ENCODE peak calls at places on chromosomes 7 and 10, in six cellular contexts. L is NCI-H2029; E is activated CD4-positive, alpha-beta T cell treated with anti-CD3 and anti-CD28 coated beads for 36 hours; Y is stimulated activated CD4-positive, alpha-beta T cell treated with anti-CD3 and anti-CD28 coated beads, Interleukin-4, amount 100 ng/mL, for 4 hours; C is NCI-H1092 treated with DMSO at 0.1 percent for 48 hours; P is stimulated activated CD8-positive, alpha-beta memory T cell treated with anti-CD3 and anti-CD28 coated beads, Interleukin-15, amount 100 ng/mL, for 24 hours. X is an unnamed sample.

GRCh38 chr7:99141756-99142726 is 1.9 kb downstream of the SMURF1 start:
- DNase-seq in Y (peak), P (peak), C (no peak), E (peak), L (peak), X (peak)

GRCh38 chr10:105797234-105797890 is 1156.3 kb downstream of the SORCS3 start:
- DNase-seq in P (no peak), L (no peak), E (no peak), Y (no peak), C (no peak), X (peak)

GRCh38 chr10:72483452-72483851 is 128.7 kb upstream of the DNAJB12 start:
- DNase-seq in Y (no peak), C (no peak), L (no peak), E (no peak), P (no peak), X (peak)

GRCh38 chr10:110872145-110872983 is 636 bp downstream of the PDCD4 start:
- DNase-seq in P (no peak), Y (peak), L (peak), C (peak), E (peak), X (peak)

GRCh38 chr7:90229728-90230127 is 15.2 kb upstream of the CFAP69 start:
- DNase-seq in E (no peak), C (no peak), Y (no peak), P (no peak), L (no peak), X (no peak)

GRCh38 chr10:1190791-1191490 is 134.8 kb downstream of the WDR37 start:
- DNase-seq in L (no peak), P (no peak), E (no peak), C (no peak), Y (no peak), X (no peak)

GRCh38 chr7:12888727-12889126 is 201.3 kb downstream of the ARL4A start:
- DNase-seq in Y (no peak), E (no peak), L (no peak), C (no peak), P (no peak), X (no peak)

GRCh38 chr7:105000927-105001336 is 13.1 kb upstream of the KMT2E start:
- DNase-seq in L (no peak), C (no peak), Y (no peak), E (no peak), P (no peak), X (no peak)

GRCh38 chr7:152383341-152384234 is 52.2 kb downstream of the KMT2C start:
- DNase-seq in P (no peak), Y (no peak), E (peak), C (no peak), L (no peak), X (peak)

GRCh38 chr7:36906448-36906847 is 182.2 kb upstream of the AOAH start:
- DNase-seq in P (no peak), L (no peak), Y (no peak), E (no peak), C (no peak), X (no peak)

GRCh38 chr10:103504181-103504783 is 10.8 kb downstream of the NEURL1 start:
- DNase-seq in L (no peak), Y (peak), C (no peak), E (peak), P (no peak), X (peak)

GRCh38 chr10:122565766-122566206 is 5.2 kb downstream of the DMBT1 start:
- DNase-seq in C (peak), L (peak), E (peak), P (peak), Y (peak), X (peak)

GRCh38 chr7:45033261-45033930 is 33.4 kb downstream of the CCM2 start:
- DNase-seq in Y (no peak), P (no peak), L (no peak), C (no peak), E (no peak), X (peak)

GRCh38 chr10:110373059-110373458 is 68.3 kb upstream of the SMNDC1 start:
- DNase-seq in Y (no peak), L (no peak), E (no peak), P (no peak), C (no peak), X (peak)

GRCh38 chr10:122279725-122280141 is 8.6 kb downstream of the BTBD16 start:
- DNase-seq in L (no peak), Y (no peak), E (peak), C (no peak), P (no peak), X (peak)

GRCh38 chr10:69635428-69636272 is 5.6 kb downstream of the FAM241B start:
- DNase-seq in Y (no peak), L (no peak), P (no peak), E (no peak), C (no peak), X (no peak)

GRCh38 chr10:89478085-89478738 is 57.2 kb downstream of the SLC16A12 start:
- DNase-seq in L (no peak), Y (no peak), E (no peak), C (no peak), P (no peak), X (peak)

GRCh38 chr10:76352300-76352699 is 920.9 kb downstream of the LRMDA start:
- DNase-seq in C (no peak), Y (no peak), P (no peak), L (no peak), E (no peak), X (peak)

GRCh38 chr7:105656922-105657521 is 75.7 kb upstream of the EFCAB10 start:
- DNase-seq in E (peak), P (peak), Y (peak), C (no peak), L (peak), X (no peak)

GRCh38 chr10:93115661-93116383 is 42.1 kb downstream of the CYP26A1 start:
- DNase-seq in L (peak), E (peak), Y (peak), C (peak), P (peak), X (peak)

GRCh38 chr7:152419473-152420429 is 16.1 kb downstream of the KMT2C start:
- DNase-seq in Y (no peak), C (no peak), E (no peak), P (no peak), L (no peak), X (no peak)

GRCh38 chr10:87503892-87504291 is 801 bp upstream of the MINPP1 start:
- DNase-seq in Y (no peak), L (no peak), P (no peak), C (no peak), E (no peak), X (peak)

GRCh38 chr10:104580321-104580720 is 60.8 kb upstream of the SORCS3 start:
- DNase-seq in P (no peak), L (no peak), E (no peak), C (no peak), Y (no peak), X (peak)

GRCh38 chr10:71368639-71369038 is 28.1 kb upstream of the CDH23 start:
- DNase-seq in C (no peak), E (no peak), Y (no peak), L (no peak), P (no peak), X (no peak)

GRCh38 chr10:68301790-68302502 is 29.9 kb upstream of the HNRNPH3 start:
- DNase-seq in Y (no peak), E (no peak), C (no peak), P (no peak), L (no peak), X (peak)

GRCh38 chr10:33333260-33334169 is 952 bp downstream of the NRP1 start:
- DNase-seq in L (no peak), C (no peak), P (no peak), Y (no peak), E (peak), X (peak)

GRCh38 chr10:89283174-89283987 is 18.5 kb upstream of the IFIT2 start:
- DNase-seq in L (no peak), Y (no peak), P (no peak), E (no peak), C (peak), X (peak)

GRCh38 chr10:102268333-102268999 is 23.1 kb downstream of the GBF1 start:
- DNase-seq in P (no peak), Y (no peak), E (no peak), C (no peak), L (no peak), X (no peak)

GRCh38 chr10:71774916-71775702 is 1.8 kb upstream of the VSIR start:
- DNase-seq in E (no peak), P (no peak), Y (no peak), C (no peak), L (no peak), X (no peak)

GRCh38 chr10:119420950-119421875 is 121.3 kb downstream of the RGS10 start:
- DNase-seq in Y (no peak), L (no peak), E (no peak), P (no peak), C (no peak), X (no peak)

GRCh38 chr7:1753563-1753867 is 83.4 kb downstream of the ELFN1 start:
- DNase-seq in Y (no peak), E (no peak), P (no peak), L (no peak), C (no peak), X (no peak)

GRCh38 chr10:24645784-24646183 is 77.9 kb downstream of the ARHGAP21 start:
- DNase-seq in E (no peak), L (peak), C (no peak), P (no peak), Y (no peak), X (peak)

GRCh38 chr7:50334341-50334994 is 30.0 kb downstream of the IKZF1 start:
- DNase-seq in P (no peak), Y (no peak), E (no peak), C (no peak), L (no peak), X (no peak)

GRCh38 chr7:2757904-2758672 is 70.1 kb downstream of the AMZ1 start:
- DNase-seq in P (peak), E (peak), Y (peak), L (peak), C (peak), X (peak)

GRCh38 chr10:11874568-11875182 is 51.5 kb downstream of the PROSER2 start:
- DNase-seq in Y (peak), E (peak), C (no peak), P (peak), L (peak), X (peak)

GRCh38 chr7:44494960-44495359 is 4.5 kb upstream of the NUDCD3 start:
- DNase-seq in L (no peak), P (no peak), C (no peak), Y (no peak), E (no peak), X (no peak)

GRCh38 chr7:90563286-90563685 is 32.8 kb upstream of the CDK14 start:
- DNase-seq in P (no peak), Y (no peak), E (no peak), L (peak), C (no peak), X (no peak)

GRCh38 chr10:98446121-98446655 is 547 bp downstream of the HPS1 start:
- DNase-seq in E (peak), P (no peak), Y (peak), C (no peak), L (no peak), X (peak)

GRCh38 chr10:114652402-114653368 is 5.4 kb downstream of the ABLIM1 start:
- DNase-seq in L (no peak), Y (no peak), E (no peak), C (no peak), P (no peak), X (no peak)